ENCODE peak calls at places on chromosomes 16 and 17, in five cellular contexts. One of them, this sample, is unnamed.

GRCh38 chr17:28725166-28725659 is 820 bp downstream of the TLCD1 start:
- DNase-seq in HCT116: peak
- DNase-seq in adrenal gland: no peak
- DNase-seq in AG04450: no peak
- DNase-seq in cardiac fibroblast: peak
- DNase-seq in this sample: no peak

GRCh38 chr17:37815516-37815915 is 70.7 kb upstream of the HNF1B start:
- DNase-seq in HCT116: no peak
- DNase-seq in adrenal gland: no peak
- DNase-seq in AG04450: no peak
- DNase-seq in cardiac fibroblast: no peak
- DNase-seq in this sample: no peak

GRCh38 chr17:80381416-80381923 is 33.5 kb upstream of the ENDOV start:
- DNase-seq in HCT116: no peak
- DNase-seq in adrenal gland: no peak
- DNase-seq in AG04450: no peak
- DNase-seq in cardiac fibroblast: no peak
- DNase-seq in this sample: no peak

GRCh38 chr17:61249649-61250301 is 149.9 kb upstream of the TBX2 start:
- DNase-seq in HCT116: no peak
- DNase-seq in adrenal gland: no peak
- DNase-seq in AG04450: no peak
- DNase-seq in cardiac fibroblast: no peak
- DNase-seq in this sample: no peak

GRCh38 chr17:7043544-7044268 is at the start of gene SLC16A11:
- DNase-seq in HCT116: no peak
- DNase-seq in adrenal gland: no peak
- DNase-seq in AG04450: no peak
- DNase-seq in cardiac fibroblast: peak
- DNase-seq in this sample: no peak

GRCh38 chr17:62085511-62086408 is 20.7 kb upstream of the MED13 start:
- DNase-seq in HCT116: no peak
- DNase-seq in adrenal gland: no peak
- DNase-seq in AG04450: no peak
- DNase-seq in cardiac fibroblast: peak
- DNase-seq in this sample: no peak

GRCh38 chr16:71895679-71896385 is 501 bp downstream of the IST1 start:
- DNase-seq in HCT116: no peak
- DNase-seq in adrenal gland: peak
- DNase-seq in AG04450: no peak
- DNase-seq in cardiac fibroblast: peak
- DNase-seq in this sample: no peak

GRCh38 chr16:65249768-65250167 is 127.9 kb upstream of the CDH11 start:
- DNase-seq in HCT116: no peak
- DNase-seq in adrenal gland: peak
- DNase-seq in AG04450: no peak
- DNase-seq in cardiac fibroblast: peak
- DNase-seq in this sample: no peak

GRCh38 chr17:13594762-13595697 is 6.7 kb downstream of the HS3ST3A1 start:
- DNase-seq in HCT116: peak
- DNase-seq in adrenal gland: peak
- DNase-seq in AG04450: peak
- DNase-seq in cardiac fibroblast: peak
- DNase-seq in this sample: no peak

GRCh38 chr17:80732268-80732667 is 187.6 kb downstream of the RPTOR start:
- DNase-seq in HCT116: no peak
- DNase-seq in adrenal gland: no peak
- DNase-seq in AG04450: no peak
- DNase-seq in cardiac fibroblast: peak
- DNase-seq in this sample: peak

GRCh38 chr17:2712300-2713043 is 908 bp upstream of the CLUH start:
- DNase-seq in HCT116: no peak
- DNase-seq in adrenal gland: peak
- DNase-seq in AG04450: no peak
- DNase-seq in cardiac fibroblast: no peak
- DNase-seq in this sample: no peak

GRCh38 chr16:48308535-48308934 is 61.2 kb upstream of the ABCC11 start:
- DNase-seq in HCT116: no peak
- DNase-seq in adrenal gland: no peak
- DNase-seq in AG04450: no peak
- DNase-seq in cardiac fibroblast: no peak
- DNase-seq in this sample: no peak

GRCh38 chr16:72424776-72425175 is 252.8 kb upstream of the PMFBP1 start:
- DNase-seq in HCT116: no peak
- DNase-seq in adrenal gland: no peak
- DNase-seq in AG04450: no peak
- DNase-seq in cardiac fibroblast: no peak
- DNase-seq in this sample: no peak

GRCh38 chr17:66711936-66712335 is 123.0 kb upstream of the CACNG5 start:
- DNase-seq in HCT116: no peak
- DNase-seq in adrenal gland: no peak
- DNase-seq in AG04450: no peak
- DNase-seq in cardiac fibroblast: no peak
- DNase-seq in this sample: no peak

GRCh38 chr16:546909-547770 is 13.1 kb upstream of the PRR35 start:
- DNase-seq in HCT116: no peak
- DNase-seq in adrenal gland: peak
- DNase-seq in AG04450: no peak
- DNase-seq in cardiac fibroblast: peak
- DNase-seq in this sample: no peak

GRCh38 chr16:4913130-4913773 is 23.7 kb downstream of the PPL start:
- DNase-seq in HCT116: no peak
- DNase-seq in adrenal gland: no peak
- DNase-seq in AG04450: no peak
- DNase-seq in cardiac fibroblast: no peak
- DNase-seq in this sample: no peak

GRCh38 chr17:45123930-45124796 is 8.2 kb downstream of the PLCD3 start:
- DNase-seq in HCT116: peak
- DNase-seq in adrenal gland: peak
- DNase-seq in AG04450: peak
- DNase-seq in cardiac fibroblast: peak
- DNase-seq in this sample: no peak

GRCh38 chr16:57409065-57409464 is 4.5 kb downstream of the CCL17 start:
- DNase-seq in HCT116: no peak
- DNase-seq in adrenal gland: no peak
- DNase-seq in AG04450: no peak
- DNase-seq in cardiac fibroblast: no peak
- DNase-seq in this sample: no peak

GRCh38 chr17:42623732-42624596 is 14.5 kb downstream of the TUBG1 start:
- DNase-seq in HCT116: peak
- DNase-seq in adrenal gland: peak
- DNase-seq in AG04450: no peak
- DNase-seq in cardiac fibroblast: peak
- DNase-seq in this sample: no peak

GRCh38 chr16:90001761-90002503 is 17.3 kb downstream of the DBNDD1 start:
- DNase-seq in HCT116: no peak
- DNase-seq in adrenal gland: no peak
- DNase-seq in AG04450: no peak
- DNase-seq in cardiac fibroblast: no peak
- DNase-seq in this sample: no peak

GRCh38 chr17:75352079-75352569 is 53.4 kb downstream of the GRB2 start:
- DNase-seq in HCT116: no peak
- DNase-seq in adrenal gland: no peak
- DNase-seq in AG04450: no peak
- DNase-seq in cardiac fibroblast: no peak
- DNase-seq in this sample: no peak

GRCh38 chr17:73489333-73489732 is 154.9 kb downstream of the SDK2 start:
- DNase-seq in HCT116: no peak
- DNase-seq in adrenal gland: no peak
- DNase-seq in AG04450: no peak
- DNase-seq in cardiac fibroblast: no peak
- DNase-seq in this sample: no peak

GRCh38 chr17:37818689-37819088 is 73.8 kb upstream of the HNF1B start:
- DNase-seq in HCT116: peak
- DNase-seq in adrenal gland: no peak
- DNase-seq in AG04450: peak
- DNase-seq in cardiac fibroblast: peak
- DNase-seq in this sample: no peak

GRCh38 chr17:51888823-51889222 is 269.7 kb downstream of the CA10 start:
- DNase-seq in HCT116: no peak
- DNase-seq in adrenal gland: no peak
- DNase-seq in AG04450: no peak
- DNase-seq in cardiac fibroblast: no peak
- DNase-seq in this sample: no peak

GRCh38 chr17:43766413-43767052 is 7.9 kb upstream of the SOST start:
- DNase-seq in HCT116: peak
- DNase-seq in adrenal gland: peak
- DNase-seq in AG04450: no peak
- DNase-seq in cardiac fibroblast: peak
- DNase-seq in this sample: no peak

GRCh38 chr16:50616883-50617629 is 64.1 kb downstream of the SNX20 start:
- DNase-seq in HCT116: no peak
- DNase-seq in adrenal gland: no peak
- DNase-seq in AG04450: no peak
- DNase-seq in cardiac fibroblast: no peak
- DNase-seq in this sample: no peak

GRCh38 chr16:1150511-1150982 is 2.4 kb upstream of the CACNA1H start:
- DNase-seq in HCT116: peak
- DNase-seq in adrenal gland: no peak
- DNase-seq in AG04450: no peak
- DNase-seq in cardiac fibroblast: peak
- DNase-seq in this sample: no peak

GRCh38 chr16:56862776-56863175 is 2.2 kb upstream of the SLC12A3 start:
- DNase-seq in HCT116: no peak
- DNase-seq in adrenal gland: no peak
- DNase-seq in AG04450: no peak
- DNase-seq in cardiac fibroblast: no peak
- DNase-seq in this sample: no peak

GRCh38 chr17:77423589-77424451 is 283.1 kb downstream of the SEC14L1 start:
- DNase-seq in HCT116: no peak
- DNase-seq in adrenal gland: peak
- DNase-seq in AG04450: peak
- DNase-seq in cardiac fibroblast: peak
- DNase-seq in this sample: peak

GRCh38 chr16:11712122-11712521 is 30.5 kb downstream of the TXNDC11 start:
- DNase-seq in HCT116: no peak
- DNase-seq in adrenal gland: no peak
- DNase-seq in AG04450: no peak
- DNase-seq in cardiac fibroblast: no peak
- DNase-seq in this sample: no peak

GRCh38 chr16:19694989-19695388 is 23.0 kb downstream of the KNOP1 start:
- DNase-seq in HCT116: no peak
- DNase-seq in adrenal gland: no peak
- DNase-seq in AG04450: no peak
- DNase-seq in cardiac fibroblast: no peak
- DNase-seq in this sample: no peak

GRCh38 chr17:17983376-17983775 is 10.7 kb downstream of the DRC3 start:
- DNase-seq in HCT116: no peak
- DNase-seq in adrenal gland: no peak
- DNase-seq in AG04450: no peak
- DNase-seq in cardiac fibroblast: no peak
- DNase-seq in this sample: no peak

GRCh38 chr17:17055286-17056166 is 13.3 kb downstream of the MPRIP start:
- DNase-seq in HCT116: no peak
- DNase-seq in adrenal gland: peak
- DNase-seq in AG04450: no peak
- DNase-seq in cardiac fibroblast: peak
- DNase-seq in this sample: no peak

GRCh38 chr16:14458576-14458975 is 171.5 kb downstream of the PARN start:
- DNase-seq in HCT116: no peak
- DNase-seq in adrenal gland: no peak
- DNase-seq in AG04450: no peak
- DNase-seq in cardiac fibroblast: no peak
- DNase-seq in this sample: no peak

GRCh38 chr17:59846391-59847165 is 46.2 kb downstream of the TUBD1 start:
- DNase-seq in HCT116: peak
- DNase-seq in adrenal gland: peak
- DNase-seq in AG04450: peak
- DNase-seq in cardiac fibroblast: peak
- DNase-seq in this sample: no peak

DNA sequence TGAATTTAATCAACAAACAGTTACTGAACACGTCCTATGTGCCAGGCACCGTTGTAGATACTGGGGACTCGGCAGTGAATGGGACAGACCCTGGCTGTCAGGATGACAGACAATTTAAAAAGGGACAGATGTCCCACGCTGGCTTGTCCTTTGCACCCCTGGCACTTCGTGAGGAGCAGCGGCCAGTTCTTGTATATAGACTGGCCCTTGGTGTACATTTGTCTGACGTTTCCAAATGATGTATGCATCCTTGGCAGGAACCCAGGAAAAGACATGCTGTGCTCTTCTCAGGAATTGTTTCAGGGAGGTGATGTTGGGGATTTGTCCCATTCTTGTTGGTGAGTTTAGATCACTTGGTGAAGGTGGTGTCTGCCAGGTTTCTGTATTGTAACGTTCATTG is 21.1 kb downstream of the IL4R start:
- DNase-seq in HCT116: no peak
- DNase-seq in adrenal gland: no peak
- DNase-seq in AG04450: peak
- DNase-seq in cardiac fibroblast: peak
- DNase-seq in this sample: no peak
- TF ChIP-seq CTCF in HCT116: no peak
- TF ChIP-seq CTCF in adrenal gland: no peak
- TF ChIP-seq CTCF in AG04450: no peak
- TF ChIP-seq CTCF in cardiac fibroblast: no peak
- TF ChIP-seq CTCF in this sample: no peak

GRCh38 chr16:3013998-3014690 is 1.4 kb downstream of the CLDN9 start:
- DNase-seq in HCT116: no peak
- DNase-seq in adrenal gland: no peak
- DNase-seq in AG04450: no peak
- DNase-seq in cardiac fibroblast: no peak
- DNase-seq in this sample: no peak

GRCh38 chr16:3017806-3018506 is at the start of gene CLDN6:
- DNase-seq in HCT116: no peak
- DNase-seq in adrenal gland: no peak
- DNase-seq in AG04450: no peak
- DNase-seq in cardiac fibroblast: no peak
- DNase-seq in this sample: no peak

GRCh38 chr16:3014971-3015370 is 2.2 kb downstream of the CLDN9 start:
- DNase-seq in HCT116: no peak
- DNase-seq in adrenal gland: no peak
- DNase-seq in AG04450: no peak
- DNase-seq in cardiac fibroblast: no peak
- DNase-seq in this sample: no peak

GRCh38 chr16:3017262-3017805 is 649 bp downstream of the CLDN6 start:
- DNase-seq in HCT116: no peak
- DNase-seq in adrenal gland: no peak
- DNase-seq in AG04450: no peak
- DNase-seq in cardiac fibroblast: no peak
- DNase-seq in this sample: no peak

GRCh38 chr16:3015865-3016521 is 2.0 kb downstream of the CLDN6 start:
- DNase-seq in HCT116: no peak
- DNase-seq in adrenal gland: no peak
- DNase-seq in AG04450: no peak
- DNase-seq in cardiac fibroblast: no peak
- DNase-seq in this sample: no peak
- H3K4me3 ChIP-seq in HCT116: no peak
- H3K4me3 ChIP-seq in adrenal gland: no peak
- H3K4me3 ChIP-seq in AG04450: no peak
- H3K4me3 ChIP-seq in cardiac fibroblast: no peak
- H3K4me3 ChIP-seq in this sample: no peak

GRCh38 chr16:88662843-88663606 is at the start of gene MVD:
- DNase-seq in HCT116: peak
- DNase-seq in adrenal gland: peak
- DNase-seq in AG04450: peak
- DNase-seq in cardiac fibroblast: peak
- DNase-seq in this sample: peak
- TF ChIP-seq CTCF in HCT116: peak
- TF ChIP-seq CTCF in adrenal gland: no peak
- TF ChIP-seq CTCF in AG04450: peak
- TF ChIP-seq CTCF in cardiac fibroblast: no peak
- TF ChIP-seq CTCF in this sample: peak

GRCh38 chr16:86343111-86343642 is 167.2 kb upstream of the FOXF1 start:
- DNase-seq in HCT116: no peak
- DNase-seq in adrenal gland: peak
- DNase-seq in AG04450: peak
- DNase-seq in cardiac fibroblast: peak
- DNase-seq in this sample: no peak
- H3K4me3 ChIP-seq in HCT116: no peak
- H3K4me3 ChIP-seq in adrenal gland: no peak
- H3K4me3 ChIP-seq in AG04450: peak
- H3K4me3 ChIP-seq in cardiac fibroblast: no peak
- H3K4me3 ChIP-seq in this sample: no peak

This sample was measured in AG09309.